ENCODE peak calls at places on chromosomes 1 and 21, in seven cellular contexts. One of them, this sample, is unnamed.

GRCh38 chr1:22044690-22045420 is 7.7 kb upstream of the CDC42 start:
- DNase-seq in CD4-positive, alpha-beta memory T cell: no peak
- DNase-seq in PC-9: no peak
- DNase-seq in MCF 10A: peak
- DNase-seq in GM03348: peak
- DNase-seq in NCI-H2081: no peak
- DNase-seq in progenitor cell of endocrine pancreas: no peak
- DNase-seq in this sample: no peak

GRCh38 chr21:17793675-17794123 is 25.5 kb downstream of the C21orf91 start:
- DNase-seq in PC-9: no peak
- DNase-seq in progenitor cell of endocrine pancreas: no peak
- DNase-seq in NCI-H2081: no peak
- DNase-seq in CD4-positive, alpha-beta memory T cell: peak
- DNase-seq in GM03348: peak
- DNase-seq in MCF 10A: no peak
- DNase-seq in this sample: no peak

GRCh38 chr1:214296860-214297699 is 16.1 kb downstream of the SMYD2 start:
- DNase-seq in CD4-positive, alpha-beta memory T cell: no peak
- DNase-seq in PC-9: peak
- DNase-seq in MCF 10A: peak
- DNase-seq in NCI-H2081: no peak
- DNase-seq in progenitor cell of endocrine pancreas: no peak
- DNase-seq in GM03348: peak
- DNase-seq in this sample: no peak

GRCh38 chr1:55631508-55631907 is 416.3 kb upstream of the USP24 start:
- DNase-seq in PC-9: no peak
- DNase-seq in GM03348: peak
- DNase-seq in progenitor cell of endocrine pancreas: no peak
- DNase-seq in NCI-H2081: no peak
- DNase-seq in CD4-positive, alpha-beta memory T cell: no peak
- DNase-seq in MCF 10A: peak
- DNase-seq in this sample: no peak

GRCh38 chr21:32771134-32771523 is 426 bp downstream of the PAXBP1 start:
- DNase-seq in CD4-positive, alpha-beta memory T cell: no peak
- DNase-seq in MCF 10A: peak
- DNase-seq in NCI-H2081: peak
- DNase-seq in progenitor cell of endocrine pancreas: peak
- DNase-seq in PC-9: peak
- DNase-seq in GM03348: peak
- DNase-seq in this sample: no peak

GRCh38 chr1:160124709-160125478 is 9.3 kb downstream of the ATP1A2 start:
- DNase-seq in MCF 10A: peak
- DNase-seq in PC-9: peak
- DNase-seq in CD4-positive, alpha-beta memory T cell: no peak
- DNase-seq in progenitor cell of endocrine pancreas: no peak
- DNase-seq in GM03348: peak
- DNase-seq in NCI-H2081: no peak
- DNase-seq in this sample: peak

GRCh38 chr1:205570796-205571537 is 60.8 kb downstream of the ELK4 start:
- DNase-seq in progenitor cell of endocrine pancreas: no peak
- DNase-seq in GM03348: no peak
- DNase-seq in CD4-positive, alpha-beta memory T cell: no peak
- DNase-seq in MCF 10A: peak
- DNase-seq in NCI-H2081: no peak
- DNase-seq in PC-9: no peak
- DNase-seq in this sample: no peak

GRCh38 chr1:230286890-230287269 is 139.3 kb downstream of the PGBD5 start:
- DNase-seq in MCF 10A: no peak
- DNase-seq in PC-9: no peak
- DNase-seq in GM03348: no peak
- DNase-seq in progenitor cell of endocrine pancreas: no peak
- DNase-seq in CD4-positive, alpha-beta memory T cell: no peak
- DNase-seq in NCI-H2081: no peak
- DNase-seq in this sample: peak

GRCh38 chr1:115089443-115090340 is at the start of gene TSPAN2:
- DNase-seq in GM03348: peak
- DNase-seq in MCF 10A: no peak
- DNase-seq in PC-9: peak
- DNase-seq in CD4-positive, alpha-beta memory T cell: peak
- DNase-seq in NCI-H2081: peak
- DNase-seq in progenitor cell of endocrine pancreas: peak
- DNase-seq in this sample: peak

GRCh38 chr1:6205849-6206845 is at the start of gene RNF207:
- DNase-seq in GM03348: peak
- DNase-seq in NCI-H2081: no peak
- DNase-seq in CD4-positive, alpha-beta memory T cell: peak
- DNase-seq in progenitor cell of endocrine pancreas: peak
- DNase-seq in MCF 10A: peak
- DNase-seq in PC-9: peak
- DNase-seq in this sample: peak

GRCh38 chr21:46457801-46458314 is 833 bp upstream of the DIP2A start:
- DNase-seq in NCI-H2081: peak
- DNase-seq in PC-9: no peak
- DNase-seq in MCF 10A: peak
- DNase-seq in CD4-positive, alpha-beta memory T cell: no peak
- DNase-seq in GM03348: peak
- DNase-seq in progenitor cell of endocrine pancreas: peak
- DNase-seq in this sample: peak

GRCh38 chr1:164630626-164631396 is 71.8 kb downstream of the PBX1 start:
- DNase-seq in GM03348: no peak
- DNase-seq in progenitor cell of endocrine pancreas: no peak
- DNase-seq in CD4-positive, alpha-beta memory T cell: no peak
- DNase-seq in PC-9: peak
- DNase-seq in NCI-H2081: peak
- DNase-seq in MCF 10A: peak
- DNase-seq in this sample: no peak

GRCh38 chr1:231387770-231388669 is 34.1 kb downstream of the EGLN1 start:
- DNase-seq in PC-9: no peak
- DNase-seq in MCF 10A: peak
- DNase-seq in progenitor cell of endocrine pancreas: no peak
- DNase-seq in GM03348: peak
- DNase-seq in NCI-H2081: no peak
- DNase-seq in CD4-positive, alpha-beta memory T cell: no peak
- DNase-seq in this sample: no peak

GRCh38 chr1:153540394-153541361 is at the start of gene S100A5:
- DNase-seq in GM03348: peak
- DNase-seq in PC-9: peak
- DNase-seq in CD4-positive, alpha-beta memory T cell: peak
- DNase-seq in NCI-H2081: no peak
- DNase-seq in progenitor cell of endocrine pancreas: no peak
- DNase-seq in MCF 10A: peak
- DNase-seq in this sample: no peak

GRCh38 chr1:224438989-224439388 is 4.4 kb upstream of the WDR26 start:
- DNase-seq in progenitor cell of endocrine pancreas: no peak
- DNase-seq in GM03348: no peak
- DNase-seq in CD4-positive, alpha-beta memory T cell: no peak
- DNase-seq in NCI-H2081: no peak
- DNase-seq in PC-9: no peak
- DNase-seq in MCF 10A: no peak
- DNase-seq in this sample: no peak

GRCh38 chr1:24875257-24875656 is 54.8 kb downstream of the RUNX3 start:
- DNase-seq in GM03348: no peak
- DNase-seq in PC-9: no peak
- DNase-seq in MCF 10A: no peak
- DNase-seq in CD4-positive, alpha-beta memory T cell: no peak
- DNase-seq in NCI-H2081: no peak
- DNase-seq in progenitor cell of endocrine pancreas: no peak
- DNase-seq in this sample: no peak

GRCh38 chr1:151828931-151829330 is 2.7 kb downstream of the RORC start:
- DNase-seq in GM03348: peak
- DNase-seq in progenitor cell of endocrine pancreas: no peak
- DNase-seq in PC-9: peak
- DNase-seq in NCI-H2081: no peak
- DNase-seq in CD4-positive, alpha-beta memory T cell: no peak
- DNase-seq in MCF 10A: peak
- DNase-seq in this sample: peak

This sample was measured in upper lobe of left lung.